ENCODE peak calls at places on chromosomes 13 and 19, in six cellular contexts. H is HT-29, G is fibroblast of the aortic adventitia, P is GM12891, X is NCI-H2081, U is glutamatergic neuron. V is an unnamed sample.

GRCh38 chr13:30857636-30858035 is 48.4 kb upstream of the MEDAG start:
- DNase-seq in H (no peak), G (no peak), P (no peak), X (no peak), U (no peak), V (no peak)

GRCh38 chr19:37635076-37636056 is 19.9 kb downstream of the ZFP30 start:
- DNase-seq in H (no peak), G (no peak), P (no peak), X (no peak), U (no peak), V (no peak)

GRCh38 chr19:17794731-17795494 is at the start of gene B3GNT3:
- DNase-seq in H (peak; percentile 86), G (no peak), P (no peak), X (peak; percentile 53), U (peak; percentile 44), V (peak; percentile 84)

GRCh38 chr19:33064117-33064777 is 441 bp downstream of the RHPN2 start:
- DNase-seq in H (peak; percentile 80), G (peak; percentile 10), P (peak; percentile 60), X (peak; percentile 60), U (peak; percentile 51), V (peak; percentile 33)

GRCh38 chr13:79226938-79227337 is 179.1 kb downstream of the RBM26 start:
- DNase-seq in H (no peak), G (no peak), P (no peak), X (no peak), U (peak; percentile 19), V (no peak)

GRCh38 chr13:40060318-40061007 is 405.0 kb downstream of the COG6 start:
- DNase-seq in H (no peak), G (peak; percentile 91), P (no peak), X (no peak), U (no peak), V (peak; percentile 42)

GRCh38 chr13:49219647-49220034 is 497 bp upstream of the MLNR start:
- DNase-seq in H (no peak), G (peak; percentile 15), P (no peak), X (no peak), U (no peak), V (no peak)

GRCh38 chr13:32150794-32151193 is 119.2 kb downstream of the FRY start:
- DNase-seq in H (no peak), G (peak; percentile 95), P (no peak), X (no peak), U (no peak), V (no peak)

GRCh38 chr19:58571575-58571947 is 1.6 kb downstream of the MZF1 start:
- DNase-seq in H (no peak), G (no peak), P (no peak), X (no peak), U (no peak), V (no peak)

GRCh38 chr19:1421218-1421957 is 14.0 kb downstream of the DAZAP1 start:
- DNase-seq in H (no peak), G (no peak), P (no peak), X (no peak), U (no peak), V (no peak)

GRCh38 chr13:86907116-86907515 is 764.1 kb upstream of the SLITRK5 start:
- DNase-seq in H (no peak), G (no peak), P (no peak), X (no peak), U (no peak), V (no peak)

GRCh38 chr13:113527272-113527958 is 36.9 kb upstream of the DCUN1D2 start:
- DNase-seq in H (no peak), G (no peak), P (no peak), X (no peak), U (no peak), V (no peak)

GRCh38 chr13:40058757-40059236 is 403.3 kb downstream of the COG6 start:
- DNase-seq in H (no peak), G (no peak), P (no peak), X (no peak), U (no peak), V (no peak)

GRCh38 chr13:20288561-20288960 is 56.4 kb upstream of the GJB6 start:
- DNase-seq in H (no peak), G (no peak), P (no peak), X (no peak), U (no peak), V (no peak)

GRCh38 chr19:32407004-32407992 is 1.7 kb downstream of the DPY19L3 start:
- DNase-seq in H (no peak), G (peak; percentile 40), P (no peak), X (peak; percentile 54), U (no peak), V (no peak)

GRCh38 chr13:60274664-60275063 is 110.9 kb upstream of the DIAPH3 start:
- DNase-seq in H (no peak), G (no peak), P (no peak), X (no peak), U (no peak), V (no peak)

GRCh38 chr19:55083004-55083850 is 7.6 kb downstream of the EPS8L1 start:
- DNase-seq in H (no peak), G (no peak), P (no peak), X (no peak), U (no peak), V (no peak)

GRCh38 chr19:6108721-6109633 is 1.3 kb downstream of the RFX2 start:
- DNase-seq in H (peak; percentile 29), G (peak; percentile 87), P (no peak), X (peak; percentile 43), U (peak; percentile 28), V (peak; percentile 24)

GRCh38 chr19:53537126-53537522 is 821 bp upstream of the ZNF331 start:
- DNase-seq in H (no peak), G (no peak), P (no peak), X (no peak), U (no peak), V (no peak)

GRCh38 chr19:17671906-17672305 is 16.2 kb downstream of the UNC13A start:
- DNase-seq in H (peak; percentile 64), G (peak; percentile 42), P (no peak), X (peak; percentile 17), U (no peak), V (peak; percentile 20)

GRCh38 chr13:50292082-50292481 is 276.8 kb downstream of the KCNRG start:
- DNase-seq in H (no peak), G (no peak), P (no peak), X (no peak), U (no peak), V (no peak)

GRCh38 chr13:23883255-23883654 is 5.9 kb downstream of the MIPEP start:
- DNase-seq in H (no peak), G (no peak), P (no peak), X (no peak), U (no peak), V (no peak)

GRCh38 chr13:85806553-85807175 is 7.4 kb upstream of the SLITRK6 start:
- DNase-seq in H (peak; percentile 91), G (peak; percentile 72), P (no peak), X (peak; percentile 75), U (no peak), V (no peak)

GRCh38 chr19:10603873-10604459 is 16.9 kb upstream of the AP1M2 start:
- DNase-seq in H (peak; percentile 20), G (peak; percentile 13), P (peak; percentile 30), X (no peak), U (no peak), V (no peak)

GRCh38 chr19:13091400-13092161 is 11.1 kb downstream of the LYL1 start:
- DNase-seq in H (no peak), G (peak; percentile 96), P (no peak), X (no peak), U (peak; percentile 58), V (no peak)

GRCh38 chr19:6126335-6126974 is 9.0 kb upstream of the ACSBG2 start:
- DNase-seq in H (peak; percentile 63), G (peak; percentile 73), P (no peak), X (peak; percentile 79), U (no peak), V (peak; percentile 68)

GRCh38 chr13:110486061-110486780 is 75.3 kb downstream of the RAB20 start:
- DNase-seq in H (no peak), G (no peak), P (no peak), X (no peak), U (no peak), V (no peak)

GRCh38 chr13:48896312-48896711 is 79.4 kb upstream of the FNDC3A start:
- DNase-seq in H (no peak), G (peak; percentile 39), P (no peak), X (no peak), U (no peak), V (no peak)

GRCh38 chr13:110250258-110250891 is 56.6 kb downstream of the COL4A1 start:
- DNase-seq in H (no peak), G (peak; percentile 73), P (no peak), X (no peak), U (no peak), V (no peak)

GRCh38 chr19:54654447-54655321 is 8.1 kb upstream of the LILRB4 start:
- DNase-seq in H (no peak), G (no peak), P (no peak), X (no peak), U (peak; percentile 51), V (no peak)

GRCh38 chr19:16472992-16473391 is 1.2 kb upstream of the EPS15L1 start:
- DNase-seq in H (no peak), G (no peak), P (no peak), X (no peak), U (no peak), V (no peak)

GRCh38 chr13:36163809-36164308 is 32.7 kb upstream of the DCLK1 start:
- DNase-seq in H (peak; percentile 32), G (peak; percentile 97), P (no peak), X (peak; percentile 79), U (peak; percentile 59), V (peak; percentile 97)

GRCh38 chr19:14006766-14007562 is 844 bp upstream of the RFX1 start:
- DNase-seq in H (no peak), G (no peak), P (no peak), X (peak; percentile 94), U (peak; percentile 93), V (no peak)

GRCh38 chr19:17402982-17403855 is 2.2 kb downstream of the BST2 start:
- DNase-seq in H (peak; percentile 26), G (no peak), P (no peak), X (no peak), U (peak; percentile 62), V (peak; percentile 63)

GRCh38 chr19:52722062-52723005 is 12.5 kb downstream of the ZNF611 start:
- DNase-seq in H (no peak), G (peak; percentile 66), P (no peak), X (no peak), U (no peak), V (no peak)

GRCh38 chr19:47790398-47790814 is 11.9 kb downstream of the SELENOW start:
- DNase-seq in H (peak; percentile 89), G (peak; percentile 63), P (peak; percentile 70), X (peak; percentile 57), U (peak; percentile 96), V (peak; percentile 58)

V was measured in HAP-1.